ENCODE peak calls at places on chromosomes 11 and 22, in ten cellular contexts. One of them, this sample, is unnamed.

GRCh38 chr11:48037709-48038468 is 57.5 kb downstream of the PTPRJ start:
- DNase-seq in AG10803: no peak
- DNase-seq in HepG2: no peak
- DNase-seq in breast epithelium: no peak
- DNase-seq in CD4-positive, alpha-beta T cell: no peak
- DNase-seq in mucosa of descending colon: no peak
- DNase-seq in AG04450: no peak
- DNase-seq in nephron progenitor cell: no peak
- DNase-seq in brain microvascular endothelial cell: no peak
- DNase-seq in fibroblast of the aortic adventitia: peak; percentile 55
- DNase-seq in this sample: no peak

GRCh38 chr11:117126223-117126965 is 17.7 kb upstream of the PAFAH1B2 start:
- DNase-seq in AG10803: no peak
- DNase-seq in HepG2: no peak
- DNase-seq in breast epithelium: no peak
- DNase-seq in CD4-positive, alpha-beta T cell: no peak
- DNase-seq in mucosa of descending colon: no peak
- DNase-seq in AG04450: no peak
- DNase-seq in nephron progenitor cell: no peak
- DNase-seq in brain microvascular endothelial cell: no peak
- DNase-seq in fibroblast of the aortic adventitia: no peak
- DNase-seq in this sample: no peak

GRCh38 chr11:68804786-68805185 is 36.9 kb downstream of the CPT1A start:
- DNase-seq in AG10803: no peak
- DNase-seq in HepG2: no peak
- DNase-seq in breast epithelium: no peak
- DNase-seq in CD4-positive, alpha-beta T cell: no peak
- DNase-seq in mucosa of descending colon: no peak
- DNase-seq in AG04450: no peak
- DNase-seq in nephron progenitor cell: no peak
- DNase-seq in brain microvascular endothelial cell: no peak
- DNase-seq in fibroblast of the aortic adventitia: no peak
- DNase-seq in this sample: no peak

GRCh38 chr11:97325693-97326092 is 935.9 kb downstream of the JRKL start:
- DNase-seq in AG10803: no peak
- DNase-seq in HepG2: no peak
- DNase-seq in breast epithelium: no peak
- DNase-seq in CD4-positive, alpha-beta T cell: no peak
- DNase-seq in mucosa of descending colon: no peak
- DNase-seq in AG04450: no peak
- DNase-seq in nephron progenitor cell: no peak
- DNase-seq in brain microvascular endothelial cell: no peak
- DNase-seq in fibroblast of the aortic adventitia: no peak
- DNase-seq in this sample: no peak

GRCh38 chr22:43895986-43896645 is 4.3 kb upstream of the PNPLA5 start:
- DNase-seq in AG10803: no peak
- DNase-seq in HepG2: no peak
- DNase-seq in breast epithelium: no peak
- DNase-seq in CD4-positive, alpha-beta T cell: no peak
- DNase-seq in mucosa of descending colon: no peak
- DNase-seq in AG04450: no peak
- DNase-seq in nephron progenitor cell: no peak
- DNase-seq in brain microvascular endothelial cell: no peak
- DNase-seq in fibroblast of the aortic adventitia: no peak
- DNase-seq in this sample: no peak

GRCh38 chr11:14424096-14424495 is 65.1 kb upstream of the RRAS2 start:
- DNase-seq in AG10803: peak; percentile 59
- DNase-seq in HepG2: no peak
- DNase-seq in breast epithelium: no peak
- DNase-seq in CD4-positive, alpha-beta T cell: no peak
- DNase-seq in mucosa of descending colon: no peak
- DNase-seq in AG04450: no peak
- DNase-seq in nephron progenitor cell: no peak
- DNase-seq in brain microvascular endothelial cell: no peak
- DNase-seq in fibroblast of the aortic adventitia: peak; percentile 41
- DNase-seq in this sample: no peak

GRCh38 chr11:17991799-17992433 is 20.9 kb downstream of the SERGEF start:
- DNase-seq in AG10803: peak; percentile 60
- DNase-seq in HepG2: peak; percentile 41
- DNase-seq in breast epithelium: no peak
- DNase-seq in CD4-positive, alpha-beta T cell: no peak
- DNase-seq in mucosa of descending colon: no peak
- DNase-seq in AG04450: peak; percentile 36
- DNase-seq in nephron progenitor cell: peak; percentile 49
- DNase-seq in brain microvascular endothelial cell: no peak
- DNase-seq in fibroblast of the aortic adventitia: peak; percentile 72
- DNase-seq in this sample: no peak

GRCh38 chr11:85626496-85626895 is 648 bp downstream of the DLG2 start:
- DNase-seq in AG10803: no peak
- DNase-seq in HepG2: no peak
- DNase-seq in breast epithelium: no peak
- DNase-seq in CD4-positive, alpha-beta T cell: no peak
- DNase-seq in mucosa of descending colon: no peak
- DNase-seq in AG04450: no peak
- DNase-seq in nephron progenitor cell: no peak
- DNase-seq in brain microvascular endothelial cell: no peak
- DNase-seq in fibroblast of the aortic adventitia: no peak
- DNase-seq in this sample: no peak

GRCh38 chr22:38110008-38110862 is at the start of gene BAIAP2L2:
- DNase-seq in AG10803: no peak
- DNase-seq in HepG2: peak; percentile 79
- DNase-seq in breast epithelium: no peak
- DNase-seq in CD4-positive, alpha-beta T cell: no peak
- DNase-seq in mucosa of descending colon: peak; percentile 82
- DNase-seq in AG04450: no peak
- DNase-seq in nephron progenitor cell: peak; percentile 41
- DNase-seq in brain microvascular endothelial cell: no peak
- DNase-seq in fibroblast of the aortic adventitia: no peak
- DNase-seq in this sample: no peak

GRCh38 chr11:11480951-11481350 is 127.9 kb upstream of the CSNK2A3 start:
- DNase-seq in AG10803: no peak
- DNase-seq in HepG2: no peak
- DNase-seq in breast epithelium: no peak
- DNase-seq in CD4-positive, alpha-beta T cell: no peak
- DNase-seq in mucosa of descending colon: no peak
- DNase-seq in AG04450: no peak
- DNase-seq in nephron progenitor cell: no peak
- DNase-seq in brain microvascular endothelial cell: no peak
- DNase-seq in fibroblast of the aortic adventitia: peak; percentile 1
- DNase-seq in this sample: no peak

GRCh38 chr22:19473578-19473977 is 5.4 kb downstream of the UFD1 start:
- DNase-seq in AG10803: no peak
- DNase-seq in HepG2: no peak
- DNase-seq in breast epithelium: no peak
- DNase-seq in CD4-positive, alpha-beta T cell: no peak
- DNase-seq in mucosa of descending colon: no peak
- DNase-seq in AG04450: no peak
- DNase-seq in nephron progenitor cell: no peak
- DNase-seq in brain microvascular endothelial cell: no peak
- DNase-seq in fibroblast of the aortic adventitia: no peak
- DNase-seq in this sample: no peak

GRCh38 chr11:10780040-10780439 is 28.7 kb downstream of the EIF4G2 start:
- DNase-seq in AG10803: no peak
- DNase-seq in HepG2: no peak
- DNase-seq in breast epithelium: no peak
- DNase-seq in CD4-positive, alpha-beta T cell: no peak
- DNase-seq in mucosa of descending colon: no peak
- DNase-seq in AG04450: no peak
- DNase-seq in nephron progenitor cell: no peak
- DNase-seq in brain microvascular endothelial cell: no peak
- DNase-seq in fibroblast of the aortic adventitia: no peak
- DNase-seq in this sample: no peak

GRCh38 chr22:40635940-40636379 is 559 bp downstream of the MRTFA start:
- DNase-seq in AG10803: no peak
- DNase-seq in HepG2: no peak
- DNase-seq in breast epithelium: no peak
- DNase-seq in CD4-positive, alpha-beta T cell: no peak
- DNase-seq in mucosa of descending colon: no peak
- DNase-seq in AG04450: no peak
- DNase-seq in nephron progenitor cell: no peak
- DNase-seq in brain microvascular endothelial cell: no peak
- DNase-seq in fibroblast of the aortic adventitia: peak; percentile 14
- DNase-seq in this sample: no peak

GRCh38 chr11:124644426-124645280 is 22.0 kb downstream of the TBRG1 start:
- DNase-seq in AG10803: peak; percentile 76
- DNase-seq in HepG2: peak; percentile 64
- DNase-seq in breast epithelium: peak; percentile 25
- DNase-seq in CD4-positive, alpha-beta T cell: peak; percentile 19
- DNase-seq in mucosa of descending colon: peak; percentile 54
- DNase-seq in AG04450: no peak
- DNase-seq in nephron progenitor cell: peak; percentile 59
- DNase-seq in brain microvascular endothelial cell: peak; percentile 81
- DNase-seq in fibroblast of the aortic adventitia: peak; percentile 85
- DNase-seq in this sample: no peak

GRCh38 chr22:19555651-19556050 is 31.4 kb upstream of the CLDN5 start:
- DNase-seq in AG10803: no peak
- DNase-seq in HepG2: no peak
- DNase-seq in breast epithelium: no peak
- DNase-seq in CD4-positive, alpha-beta T cell: no peak
- DNase-seq in mucosa of descending colon: no peak
- DNase-seq in AG04450: no peak
- DNase-seq in nephron progenitor cell: no peak
- DNase-seq in brain microvascular endothelial cell: no peak
- DNase-seq in fibroblast of the aortic adventitia: no peak
- DNase-seq in this sample: no peak

GRCh38 chr22:47837703-47838102 is 1075.3 kb downstream of the TBC1D22A start:
- DNase-seq in AG10803: peak; percentile 24
- DNase-seq in HepG2: peak; percentile 30
- DNase-seq in breast epithelium: no peak
- DNase-seq in CD4-positive, alpha-beta T cell: no peak
- DNase-seq in mucosa of descending colon: no peak
- DNase-seq in AG04450: no peak
- DNase-seq in nephron progenitor cell: no peak
- DNase-seq in brain microvascular endothelial cell: no peak
- DNase-seq in fibroblast of the aortic adventitia: peak; percentile 2
- DNase-seq in this sample: no peak
- TF ChIP-seq CTCF in AG10803: peak; percentile 39
- TF ChIP-seq CTCF in HepG2: peak; percentile 50
- TF ChIP-seq CTCF in breast epithelium: no peak
- TF ChIP-seq CTCF in CD4-positive, alpha-beta T cell: no peak
- TF ChIP-seq CTCF in mucosa of descending colon: no peak
- TF ChIP-seq CTCF in AG04450: peak; percentile 10
- TF ChIP-seq CTCF in nephron progenitor cell: peak; percentile 31
- TF ChIP-seq CTCF in brain microvascular endothelial cell: no peak
- TF ChIP-seq CTCF in fibroblast of the aortic adventitia: no peak
- TF ChIP-seq CTCF in this sample: no peak

GRCh38 chr22:45757068-45757467 is 85.4 kb downstream of the ATXN10 start:
- DNase-seq in AG10803: peak; percentile 60
- DNase-seq in HepG2: no peak
- DNase-seq in breast epithelium: no peak
- DNase-seq in CD4-positive, alpha-beta T cell: no peak
- DNase-seq in mucosa of descending colon: no peak
- DNase-seq in AG04450: no peak
- DNase-seq in nephron progenitor cell: peak; percentile 50
- DNase-seq in brain microvascular endothelial cell: no peak
- DNase-seq in fibroblast of the aortic adventitia: peak; percentile 51
- DNase-seq in this sample: no peak
- TF ChIP-seq CTCF in AG10803: peak; percentile 43
- TF ChIP-seq CTCF in HepG2: no peak
- TF ChIP-seq CTCF in breast epithelium: no peak
- TF ChIP-seq CTCF in CD4-positive, alpha-beta T cell: no peak
- TF ChIP-seq CTCF in mucosa of descending colon: no peak
- TF ChIP-seq CTCF in AG04450: peak; percentile 16
- TF ChIP-seq CTCF in nephron progenitor cell: no peak
- TF ChIP-seq CTCF in brain microvascular endothelial cell: peak; percentile 16
- TF ChIP-seq CTCF in fibroblast of the aortic adventitia: peak; percentile 28
- TF ChIP-seq CTCF in this sample: no peak

GRCh38 chr22:39556970-39557811 is 13.4 kb upstream of the CACNA1I start:
- DNase-seq in AG10803: no peak
- DNase-seq in HepG2: no peak
- DNase-seq in breast epithelium: no peak
- DNase-seq in CD4-positive, alpha-beta T cell: peak; percentile 56
- DNase-seq in mucosa of descending colon: no peak
- DNase-seq in AG04450: no peak
- DNase-seq in nephron progenitor cell: peak; percentile 68
- DNase-seq in brain microvascular endothelial cell: no peak
- DNase-seq in fibroblast of the aortic adventitia: no peak
- DNase-seq in this sample: no peak
- TF ChIP-seq CTCF in AG10803: no peak
- TF ChIP-seq CTCF in HepG2: peak; percentile 19
- TF ChIP-seq CTCF in breast epithelium: no peak
- TF ChIP-seq CTCF in CD4-positive, alpha-beta T cell: peak; percentile 29
- TF ChIP-seq CTCF in mucosa of descending colon: no peak
- TF ChIP-seq CTCF in AG04450: peak; percentile 11
- TF ChIP-seq CTCF in nephron progenitor cell: no peak
- TF ChIP-seq CTCF in brain microvascular endothelial cell: peak; percentile 33
- TF ChIP-seq CTCF in fibroblast of the aortic adventitia: no peak
- TF ChIP-seq CTCF in this sample: no peak

GRCh38 chr22:49827853-49828598 is at the start of gene BRD1:
- DNase-seq in AG10803: peak; percentile 60
- DNase-seq in HepG2: no peak
- DNase-seq in breast epithelium: no peak
- DNase-seq in CD4-positive, alpha-beta T cell: peak; percentile 69
- DNase-seq in mucosa of descending colon: peak; percentile 82
- DNase-seq in AG04450: peak; percentile 16
- DNase-seq in nephron progenitor cell: peak; percentile 67
- DNase-seq in brain microvascular endothelial cell: peak; percentile 8
- DNase-seq in fibroblast of the aortic adventitia: peak; percentile 51
- DNase-seq in this sample: no peak

GRCh38 chr22:49825944-49826602 is 1.6 kb downstream of the BRD1 start:
- DNase-seq in AG10803: peak; percentile 22
- DNase-seq in HepG2: peak; percentile 38
- DNase-seq in breast epithelium: no peak
- DNase-seq in CD4-positive, alpha-beta T cell: peak; percentile 76
- DNase-seq in mucosa of descending colon: peak; percentile 62
- DNase-seq in AG04450: no peak
- DNase-seq in nephron progenitor cell: peak; percentile 27
- DNase-seq in brain microvascular endothelial cell: peak; percentile 40
- DNase-seq in fibroblast of the aortic adventitia: peak; percentile 37
- DNase-seq in this sample: no peak

GRCh38 chr22:49826603-49827306 is 918 bp downstream of the BRD1 start:
- DNase-seq in AG10803: peak; percentile 57
- DNase-seq in HepG2: no peak
- DNase-seq in breast epithelium: peak; percentile 52
- DNase-seq in CD4-positive, alpha-beta T cell: peak; percentile 35
- DNase-seq in mucosa of descending colon: peak; percentile 67
- DNase-seq in AG04450: no peak
- DNase-seq in nephron progenitor cell: peak; percentile 55
- DNase-seq in brain microvascular endothelial cell: no peak
- DNase-seq in fibroblast of the aortic adventitia: peak; percentile 53
- DNase-seq in this sample: no peak

GRCh38 chr22:49828599-49828965 is 909 bp upstream of the BRD1 start:
- DNase-seq in AG10803: no peak
- DNase-seq in HepG2: no peak
- DNase-seq in breast epithelium: no peak
- DNase-seq in CD4-positive, alpha-beta T cell: no peak
- DNase-seq in mucosa of descending colon: peak; percentile 44
- DNase-seq in AG04450: no peak
- DNase-seq in nephron progenitor cell: no peak
- DNase-seq in brain microvascular endothelial cell: no peak
- DNase-seq in fibroblast of the aortic adventitia: no peak
- DNase-seq in this sample: no peak

DNA sequence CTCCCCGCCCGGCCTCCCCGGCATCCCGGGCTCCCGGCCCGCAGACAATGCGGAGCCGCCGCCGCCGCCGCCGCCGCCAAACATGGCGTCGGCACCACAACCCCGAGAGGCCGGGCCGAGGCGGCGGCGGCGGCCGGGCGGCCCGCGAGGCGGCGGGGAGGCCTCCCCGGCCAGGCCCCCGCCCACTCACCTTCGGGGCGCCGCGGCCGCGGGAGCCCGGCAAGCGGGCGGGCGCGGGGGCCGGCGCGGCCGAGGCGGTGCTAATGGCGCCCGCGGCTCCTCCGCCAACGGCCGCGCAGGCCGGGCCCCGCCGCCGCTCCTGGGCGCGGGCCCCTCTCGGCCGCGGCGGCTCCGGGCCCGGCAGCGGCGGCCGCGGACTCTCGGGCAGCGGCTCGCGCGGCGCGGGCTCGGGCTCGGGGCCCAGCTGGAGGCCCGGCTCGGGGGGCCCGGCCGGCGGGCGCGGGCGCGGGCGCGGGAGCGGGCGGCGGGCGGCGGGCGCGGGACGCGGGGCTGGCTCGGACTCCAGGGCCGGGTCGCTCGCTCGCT is 293 bp downstream of the BRD1 start:
- DNase-seq in AG10803: peak; percentile 27
- DNase-seq in HepG2: no peak
- DNase-seq in breast epithelium: no peak
- DNase-seq in CD4-positive, alpha-beta T cell: peak; percentile 36
- DNase-seq in mucosa of descending colon: no peak
- DNase-seq in AG04450: no peak
- DNase-seq in nephron progenitor cell: peak; percentile 56
- DNase-seq in brain microvascular endothelial cell: no peak
- DNase-seq in fibroblast of the aortic adventitia: no peak
- DNase-seq in this sample: no peak
- TF ChIP-seq CTCF in AG10803: no peak
- TF ChIP-seq CTCF in HepG2: no peak
- TF ChIP-seq CTCF in breast epithelium: no peak
- TF ChIP-seq CTCF in CD4-positive, alpha-beta T cell: no peak
- TF ChIP-seq CTCF in mucosa of descending colon: no peak
- TF ChIP-seq CTCF in AG04450: no peak
- TF ChIP-seq CTCF in nephron progenitor cell: no peak
- TF ChIP-seq CTCF in brain microvascular endothelial cell: no peak
- TF ChIP-seq CTCF in fibroblast of the aortic adventitia: no peak
- TF ChIP-seq CTCF in this sample: no peak